ENCODE peak calls at places on chromosomes 1 and 21, in six cellular contexts. I, P, Y, N, H and M are unnamed samples.

GRCh38 chr1:201661823-201662213 is 122.9 kb downstream of the NAV1 start:
- DNase-seq in Y (no peak), I (no peak), N (no peak), H (no peak), P (no peak), M (peak)

GRCh38 chr1:56064705-56065104 is 514.7 kb downstream of the PLPP3 start:
- DNase-seq in N (peak), I (no peak), H (peak), Y (no peak), P (no peak), M (no peak)

GRCh38 chr1:220962031-220962751 is 82.9 kb downstream of the HLX start:
- DNase-seq in P (no peak), N (peak), H (peak), I (no peak), Y (no peak), M (peak)

GRCh38 chr1:65420590-65421340 is at the start of the genes LEPR and LEPROT:
- DNase-seq in Y (no peak), I (no peak), H (no peak), P (no peak), N (no peak), M (no peak)

GRCh38 chr1:193229136-193229535 is 42.7 kb upstream of the B3GALT2 start:
- DNase-seq in Y (no peak), N (peak), P (no peak), H (peak), I (no peak), M (no peak)

GRCh38 chr1:107538502-107538901 is 397.7 kb downstream of the NTNG1 start:
- DNase-seq in N (no peak), H (no peak), P (no peak), Y (no peak), I (no peak), M (no peak)

GRCh38 chr1:64087768-64088167 is 115.7 kb upstream of the UBE2U start:
- DNase-seq in H (peak), Y (no peak), N (peak), P (no peak), I (no peak), M (peak)

GRCh38 chr1:183652547-183653467 is at the start of gene APOBEC4:
- DNase-seq in P (no peak), H (no peak), I (no peak), Y (no peak), N (no peak), M (no peak)

GRCh38 chr1:212930986-212931678 is 19.2 kb upstream of the VASH2 start:
- DNase-seq in H (no peak), Y (no peak), N (no peak), P (no peak), I (no peak), M (no peak)

GRCh38 chr1:52633291-52633754 is 355 bp downstream of the SHISAL2A start:
- DNase-seq in H (peak), Y (no peak), P (peak), N (peak), I (peak), M (peak)

GRCh38 chr1:54604572-54605370 is 18.6 kb downstream of the FAM151A start:
- DNase-seq in N (no peak), P (peak), I (peak), H (no peak), Y (peak), M (no peak)

GRCh38 chr1:30366914-30367313 is 356.5 kb downstream of the MATN1 start:
- DNase-seq in I (no peak), P (no peak), H (no peak), N (no peak), Y (no peak), M (no peak)

GRCh38 chr1:14516974-14517812 is 81.3 kb upstream of the KAZN start:
- DNase-seq in H (no peak), I (no peak), Y (no peak), P (no peak), N (peak), M (peak)

GRCh38 chr1:9280015-9280860 is 12.5 kb upstream of the SPSB1 start:
- DNase-seq in Y (no peak), H (peak), I (peak), P (no peak), N (peak), M (peak)

GRCh38 chr1:34910425-34910824 is 19.0 kb downstream of the DLGAP3 start:
- DNase-seq in Y (no peak), I (no peak), H (no peak), N (no peak), P (no peak), M (no peak)

GRCh38 chr1:41394918-41395598 is 33.8 kb downstream of the FOXO6 start:
- DNase-seq in H (no peak), I (no peak), Y (no peak), N (no peak), P (no peak), M (peak)

GRCh38 chr1:155379180-155379876 is 58.6 kb downstream of the RUSC1 start:
- DNase-seq in Y (no peak), P (no peak), I (no peak), N (peak), H (peak), M (peak)

GRCh38 chr1:116396769-116397168 is 23.7 kb downstream of the ATP1A1 start:
- DNase-seq in H (no peak), N (no peak), I (no peak), P (no peak), Y (no peak), M (no peak)

GRCh38 chr21:45821315-45822001 is 160.1 kb upstream of the COL6A1 start:
- DNase-seq in Y (no peak), P (no peak), N (no peak), I (no peak), H (no peak), M (no peak)

GRCh38 chr1:3712573-3713535 is 39.4 kb upstream of the CCDC27 start:
- DNase-seq in I (no peak), Y (no peak), N (no peak), H (no peak), P (no peak), M (no peak)

GRCh38 chr1:224565611-224566406 is 50.3 kb upstream of the CNIH3 start:
- DNase-seq in Y (no peak), P (no peak), H (peak), N (no peak), I (no peak), M (no peak)

GRCh38 chr1:25683731-25684130 is 67.1 kb downstream of the MAN1C1 start:
- DNase-seq in I (no peak), N (peak), P (no peak), Y (no peak), H (peak), M (peak)

GRCh38 chr1:111201275-111202090 is 1.0 kb upstream of the DENND2D start:
- DNase-seq in I (no peak), N (no peak), H (no peak), P (no peak), Y (no peak), M (no peak)

GRCh38 chr1:232982238-232982944 is 32.0 kb downstream of the NTPCR start:
- DNase-seq in Y (no peak), I (no peak), N (peak), P (no peak), H (peak), M (peak)

GRCh38 chr21:46662765-46663500 is 27.5 kb downstream of the PRMT2 start:
- DNase-seq in I (no peak), P (no peak), N (peak), Y (no peak), H (peak), M (no peak)

GRCh38 chr1:246923482-246923881 is 8.3 kb downstream of the AHCTF1 start:
- DNase-seq in H (no peak), N (no peak), P (no peak), I (no peak), Y (no peak), M (no peak)